ENCODE peak calls at places on chromosome 6, in six cellular contexts. W is fibroblast of lung; K is activated naive CD4-positive, alpha-beta T cell treated with anti-CD3 and anti-CD28 coated beads for 36 hours; Z is activated T-helper 2 cell treated with anti-CD3 and anti-CD28 coated beads, Interferon-gamma antibody, Interleukin-2, Interleukin-4, amounts not matched to agents 10 μg/mL and 5 μg/mL and 100 μg/mL, durations not matched to agents 14 hours and 24 hours and 36 hours; B is T-cell; C is NCI-H69. H is an unnamed sample.

GRCh38 chr6:4687656-4687988 is 88.6 kb upstream of the CDYL start:
- DNase-seq in W (no peak), K (no peak), Z (no peak), B (no peak), C (no peak), H (no peak)

GRCh38 chr6:14118091-14118439 is 493 bp downstream of the CD83 start:
- DNase-seq in W (no peak), K (peak), Z (no peak), B (no peak), C (peak), H (no peak)

GRCh38 chr6:80622641-80623040 is 516.2 kb downstream of the BCKDHB start:
- DNase-seq in W (no peak), K (no peak), Z (no peak), B (no peak), C (peak), H (no peak)

GRCh38 chr6:24981385-24981758 is 45.6 kb upstream of the RIPOR2 start:
- DNase-seq in W (no peak), K (no peak), Z (no peak), B (no peak), C (no peak), H (peak)

GRCh38 chr6:160030103-160030502 is 61.2 kb downstream of the IGF2R start:
- DNase-seq in W (peak), K (no peak), Z (no peak), B (no peak), C (no peak), H (no peak)

GRCh38 chr6:136307351-136307750 is 17.7 kb upstream of the BCLAF1 start:
- DNase-seq in W (no peak), K (no peak), Z (no peak), B (no peak), C (peak), H (peak)

GRCh38 chr6:163231356-163232014 is 183.0 kb upstream of the QKI start:
- DNase-seq in W (no peak), K (no peak), Z (no peak), B (no peak), C (no peak), H (no peak)

GRCh38 chr6:132147530-132148011 is 196.4 kb upstream of the CCN2 start:
- DNase-seq in W (no peak), K (no peak), Z (no peak), B (no peak), C (no peak), H (no peak)

GRCh38 chr6:112331306-112331705 is 15.8 kb upstream of the RFPL4B start:
- DNase-seq in W (peak), K (no peak), Z (no peak), B (no peak), C (peak), H (peak)

GRCh38 chr6:111689419-111689818 is 83.7 kb upstream of the TRAF3IP2 start:
- DNase-seq in W (no peak), K (no peak), Z (no peak), B (no peak), C (no peak), H (no peak)

GRCh38 chr6:133891814-133892443 is 3.0 kb downstream of the TCF21 start:
- DNase-seq in W (no peak), K (no peak), Z (no peak), B (no peak), C (no peak), H (no peak)

GRCh38 chr6:100099189-100100074 is 105.4 kb upstream of the MCHR2 start:
- DNase-seq in W (peak), K (no peak), Z (no peak), B (no peak), C (peak), H (peak)

GRCh38 chr6:122495612-122496011 is 24.0 kb upstream of the SERINC1 start:
- DNase-seq in W (no peak), K (peak), Z (no peak), B (no peak), C (no peak), H (no peak)

GRCh38 chr6:132964868-132965382 is 150.6 kb downstream of the RPS12 start:
- DNase-seq in W (peak), K (no peak), Z (no peak), B (no peak), C (peak), H (no peak)

GRCh38 chr6:37432916-37433656 is at the start of gene CMTR1:
- DNase-seq in W (peak), K (peak), Z (peak), B (peak), C (peak), H (peak)

GRCh38 chr6:54335871-54336270 is 27.6 kb downstream of the TINAG start:
- DNase-seq in W (peak), K (no peak), Z (no peak), B (no peak), C (no peak), H (no peak)

GRCh38 chr6:49462071-49462470 is 982 bp downstream of the MMUT start:
- DNase-seq in W (peak), K (no peak), Z (no peak), B (no peak), C (no peak), H (no peak)

GRCh38 chr6:40477246-40478126 is 109.7 kb downstream of the LRFN2 start:
- DNase-seq in W (no peak), K (peak), Z (peak), B (peak), C (peak), H (peak)

GRCh38 chr6:80477591-80478370 is 371.3 kb downstream of the BCKDHB start:
- DNase-seq in W (peak), K (no peak), Z (no peak), B (no peak), C (no peak), H (no peak)

GRCh38 chr6:168660400-168660945 is 219.5 kb downstream of the SMOC2 start:
- DNase-seq in W (no peak), K (no peak), Z (no peak), B (no peak), C (no peak), H (no peak)

GRCh38 chr6:159254186-159254585 is 85.0 kb downstream of the FNDC1 start:
- DNase-seq in W (no peak), K (no peak), Z (no peak), B (no peak), C (no peak), H (no peak)

GRCh38 chr6:135280375-135281136 is 99.4 kb downstream of the MYB start:
- DNase-seq in W (peak), K (no peak), Z (no peak), B (no peak), C (peak), H (no peak)

GRCh38 chr6:50358113-50358512 is 308.4 kb upstream of the DEFB112 start:
- DNase-seq in W (no peak), K (no peak), Z (no peak), B (no peak), C (no peak), H (no peak)

GRCh38 chr6:84762941-84763396 is 1.4 kb downstream of the TBX18 start:
- DNase-seq in W (no peak), K (no peak), Z (no peak), B (no peak), C (peak), H (no peak)

GRCh38 chr6:56655996-56656395 is 13.3 kb upstream of the DST start:
- DNase-seq in W (no peak), K (no peak), Z (no peak), B (no peak), C (peak), H (no peak)

GRCh38 chr6:11428351-11428750 is 109.2 kb upstream of the TMEM170B start:
- DNase-seq in W (no peak), K (no peak), Z (no peak), B (no peak), C (no peak), H (no peak)

GRCh38 chr6:154232013-154232920 is 124.3 kb downstream of the IPCEF1 start:
- DNase-seq in W (peak), K (no peak), Z (no peak), B (no peak), C (no peak), H (no peak)

GRCh38 chr6:30810813-30811329 is 66.5 kb upstream of the IER3 start:
- DNase-seq in W (no peak), K (peak), Z (peak), B (no peak), C (no peak), H (no peak)

GRCh38 chr6:162450358-162450757 is 277.2 kb downstream of the PRKN start:
- DNase-seq in W (no peak), K (no peak), Z (no peak), B (no peak), C (peak), H (no peak)

H was measured in NCI-H345.